ENCODE peak calls at places on chromosomes 16 and 17, in ten cellular contexts. R is AG10803; B is naive thymus-derived CD8-positive, alpha-beta T cell; L is A673; E is GM13977; N is activated CD4-positive, alpha-beta T cell treated with anti-CD3 and anti-CD28 coated beads for 24 hours; Q is NCI-H1694 treated with DMSO at 0.1 percent for 48 hours; D is NCI-H1417; V is heart left ventricle; M is activated naive CD4-positive, alpha-beta T cell treated with anti-CD3 and anti-CD28 coated beads for 36 hours. I is an unnamed sample.

GRCh38 chr17:48478224-48479013 is 48.4 kb upstream of the SKAP1 start:
- DNase-seq in R (peak), B (no peak), L (no peak), E (peak), N (no peak), Q (no peak), D (no peak), V (no peak), M (peak), I (no peak)

GRCh38 chr17:57923182-57923872 is 31.9 kb downstream of the CUEDC1 start:
- DNase-seq in R (no peak), B (no peak), L (no peak), E (no peak), N (no peak), Q (no peak), D (no peak), V (no peak), M (no peak), I (no peak)

GRCh38 chr16:14378131-14378551 is 251.9 kb downstream of the PARN start:
- DNase-seq in R (peak), B (no peak), L (no peak), E (no peak), N (no peak), Q (no peak), D (no peak), V (no peak), M (no peak), I (no peak)

GRCh38 chr17:21029032-21029431 is 13.8 kb downstream of the USP22 start:
- DNase-seq in R (peak), B (no peak), L (no peak), E (no peak), N (no peak), Q (no peak), D (no peak), V (no peak), M (peak), I (no peak)

GRCh38 chr17:63774141-63774981 is at the start of gene DDX42:
- DNase-seq in R (peak), B (peak), L (peak), E (peak), N (no peak), Q (peak), D (peak), V (peak), M (peak), I (peak)

GRCh38 chr16:65510850-65511249 is 389.0 kb upstream of the CDH11 start:
- DNase-seq in R (no peak), B (no peak), L (no peak), E (no peak), N (no peak), Q (no peak), D (no peak), V (no peak), M (no peak), I (no peak)

GRCh38 chr17:47687748-47688147 is 6.2 kb upstream of the TBKBP1 start:
- DNase-seq in R (peak), B (no peak), L (no peak), E (no peak), N (no peak), Q (no peak), D (no peak), V (no peak), M (no peak), I (no peak)

GRCh38 chr16:12728471-12728870 is 75.2 kb downstream of the CPPED1 start:
- DNase-seq in R (peak), B (no peak), L (no peak), E (no peak), N (no peak), Q (no peak), D (no peak), V (no peak), M (no peak), I (no peak)

GRCh38 chr16:63983401-63983800 is 1138.5 kb downstream of the CDH11 start:
- DNase-seq in R (no peak), B (no peak), L (no peak), E (no peak), N (no peak), Q (no peak), D (no peak), V (no peak), M (no peak), I (no peak)

GRCh38 chr16:10923650-10924214 is 18.5 kb downstream of the DEXI start:
- DNase-seq in R (peak), B (no peak), L (no peak), E (no peak), N (no peak), Q (no peak), D (no peak), V (peak), M (no peak), I (no peak)

GRCh38 chr17:81365148-81365600 is 30.1 kb upstream of the BAHCC1 start:
- DNase-seq in R (peak), B (no peak), L (peak), E (no peak), N (no peak), Q (no peak), D (peak), V (peak), M (peak), I (peak)

GRCh38 chr17:80886641-80887573 is 104.7 kb upstream of the CHMP6 start:
- DNase-seq in R (no peak), B (no peak), L (no peak), E (no peak), N (no peak), Q (no peak), D (peak), V (no peak), M (no peak), I (no peak)

GRCh38 chr17:30332057-30332542 is 1.8 kb downstream of the TMIGD1 start:
- DNase-seq in R (peak), B (peak), L (no peak), E (peak), N (peak), Q (no peak), D (no peak), V (no peak), M (peak), I (no peak)

GRCh38 chr17:52636443-52636842 is 477.9 kb upstream of the CA10 start:
- DNase-seq in R (no peak), B (no peak), L (no peak), E (no peak), N (no peak), Q (no peak), D (no peak), V (no peak), M (no peak), I (no peak)

GRCh38 chr17:79948406-79948917 is 87.2 kb downstream of the TBC1D16 start:
- DNase-seq in R (no peak), B (no peak), L (no peak), E (no peak), N (no peak), Q (peak), D (no peak), V (no peak), M (no peak), I (no peak)

GRCh38 chr17:17236295-17237025 is 508 bp downstream of the FLCN start:
- DNase-seq in R (peak), B (no peak), L (peak), E (peak), N (no peak), Q (peak), D (peak), V (no peak), M (peak), I (no peak)

GRCh38 chr16:86768231-86768791 is 190.0 kb downstream of the FOXL1 start:
- DNase-seq in R (peak), B (no peak), L (no peak), E (no peak), N (no peak), Q (no peak), D (no peak), V (no peak), M (no peak), I (no peak)